ENCODE peak calls at places on chromosomes 3 and 15, in ten cellular contexts. G is esophagus muscularis mucosa, V is GM23338, Z is HepG2, D is endothelial cell of umbilical vein, I is GM12891, M is breast epithelium, O is stomach, C is K562, P is H1. S is an unnamed sample.

GRCh38 chr15:80779658-80780415 is 667 bp downstream of the CEMIP start:
- DNase-seq in Z (peak), D (peak), O (no peak), V (peak), G (no peak), M (no peak), I (no peak), C (no peak), P (peak), S (peak)

GRCh38 chr3:23620044-23620443 is 185.7 kb upstream of the UBE2E1 start:
- DNase-seq in M (no peak), V (peak), P (no peak), I (no peak), D (no peak), Z (no peak), G (no peak), C (no peak), O (peak), S (peak)

GRCh38 chr3:17444865-17445264 is 297.6 kb downstream of the TBC1D5 start:
- DNase-seq in P (no peak), M (no peak), D (no peak), O (no peak), Z (no peak), G (no peak), V (no peak), I (no peak), C (no peak), S (no peak)

GRCh38 chr3:169348981-169349942 is 314.2 kb downstream of the MECOM start:
- DNase-seq in V (no peak), Z (no peak), G (no peak), M (no peak), O (no peak), P (no peak), I (no peak), D (peak), C (no peak), S (no peak)

GRCh38 chr3:35723480-35724097 is 84.3 kb downstream of the ARPP21 start:
- DNase-seq in Z (no peak), V (no peak), G (no peak), I (no peak), P (no peak), O (no peak), D (no peak), M (no peak), C (no peak), S (no peak)

GRCh38 chr15:29938701-29939340 is 116.6 kb upstream of the TJP1 start:
- DNase-seq in M (no peak), D (no peak), V (peak), I (no peak), O (no peak), G (no peak), P (no peak), Z (peak), C (no peak), S (no peak)

GRCh38 chr15:96695426-96695825 is 364.9 kb downstream of the NR2F2 start:
- DNase-seq in G (no peak), Z (no peak), P (no peak), C (no peak), O (no peak), M (no peak), V (no peak), D (no peak), I (no peak), S (no peak)

GRCh38 chr3:23203651-23204111 is 554 bp downstream of the UBE2E2 start:
- DNase-seq in G (no peak), D (peak), M (no peak), O (no peak), V (peak), I (no peak), P (no peak), C (no peak), Z (no peak), S (peak)

GRCh38 chr3:152229692-152230091 is 39.0 kb upstream of the MBNL1 start:
- DNase-seq in O (no peak), P (no peak), D (peak), V (peak), C (no peak), G (no peak), M (no peak), Z (peak), I (no peak), S (no peak)

GRCh38 chr3:87069963-87070362 is 79.0 kb upstream of the VGLL3 start:
- DNase-seq in I (no peak), V (no peak), D (no peak), C (no peak), Z (no peak), P (no peak), G (no peak), M (no peak), O (no peak), S (no peak)
- TF ChIP-seq POLR2AphosphoS5 in I (no peak), V (no peak), D (no peak), C (no peak), Z (no peak), P (no peak), G (no peak), M (no peak), O (no peak), S (no peak)

GRCh38 chr3:132535575-132536441 is 61.3 kb upstream of the ACKR4 start:
- DNase-seq in G (no peak), V (peak), C (peak), M (no peak), I (no peak), P (peak), D (peak), O (peak), Z (peak), S (peak)
- TF ChIP-seq POLR2AphosphoS5 in G (no peak), V (no peak), C (no peak), M (no peak), I (no peak), P (no peak), D (no peak), O (no peak), Z (no peak), S (no peak)

DNA sequence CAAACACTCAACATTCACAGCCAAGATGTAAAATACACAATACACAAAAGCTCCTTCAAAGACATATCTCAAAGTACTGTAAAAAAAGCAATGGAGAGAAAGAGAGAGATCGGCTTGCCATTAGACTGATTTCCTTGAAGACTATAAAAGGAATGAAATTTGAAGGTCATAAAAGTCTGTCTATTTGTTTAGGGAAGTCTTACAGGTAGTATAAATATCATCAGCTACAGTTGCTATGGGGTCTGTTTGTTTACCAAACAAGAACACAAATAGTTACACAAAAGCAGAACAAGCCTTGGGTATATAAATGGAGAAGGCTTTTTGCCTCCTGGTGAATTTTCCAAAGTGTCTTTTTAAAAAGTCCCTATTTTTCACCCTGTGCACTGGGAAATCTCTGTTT is 552.4 kb downstream of the FOXP1 start:
- DNase-seq in G (no peak), C (no peak), D (no peak), O (no peak), P (no peak), M (no peak), Z (no peak), V (no peak), I (no peak), S (no peak)
- TF ChIP-seq POLR2AphosphoS5 in G (no peak), C (no peak), D (no peak), O (no peak), P (no peak), M (no peak), Z (no peak), V (no peak), I (no peak), S (no peak)

GRCh38 chr3:50139308-50139707 is 15.8 kb upstream of the SEMA3F start:
- DNase-seq in D (no peak), I (no peak), M (no peak), Z (no peak), G (no peak), C (no peak), O (no peak), P (no peak), V (peak), S (no peak)
- TF ChIP-seq POLR2AphosphoS5 in D (no peak), I (no peak), M (no peak), Z (no peak), G (no peak), C (no peak), O (no peak), P (no peak), V (no peak), S (no peak)

GRCh38 chr3:126389112-126389791 is 5.5 kb upstream of the CFAP100 start:
- DNase-seq in M (peak), G (peak), I (peak), P (peak), C (peak), V (peak), O (peak), D (peak), Z (peak), S (peak)
- TF ChIP-seq POLR2AphosphoS5 in M (peak), G (peak), I (no peak), P (peak), C (no peak), V (no peak), O (peak), D (no peak), Z (no peak), S (peak)

GRCh38 chr3:197750396-197750831 is 731 bp downstream of the FYTTD1 start:
- DNase-seq in I (peak), O (peak), D (peak), V (peak), C (peak), M (no peak), Z (no peak), G (no peak), P (no peak), S (peak)
- TF ChIP-seq POLR2AphosphoS5 in I (no peak), O (peak), D (no peak), V (no peak), C (no peak), M (no peak), Z (no peak), G (peak), P (no peak), S (no peak)